ENCODE peak calls at places on chromosomes 2 and 18, in seven cellular contexts. One of them, this sample, is unnamed.

GRCh38 chr2:48362515-48362914 is 167.4 kb upstream of the STON1 start:
- DNase-seq in aorta: no peak
- DNase-seq in CD8-positive, alpha-beta T cell: no peak
- DNase-seq in left ventricle myocardium inferior: no peak
- DNase-seq in colonic mucosa: no peak
- DNase-seq in PC-3: no peak
- DNase-seq in keratinocyte: no peak
- DNase-seq in this sample: no peak

GRCh38 chr2:70995227-70995729 is 605 bp upstream of the TEX261 start:
- DNase-seq in colonic mucosa: peak; percentile 70
- DNase-seq in keratinocyte: no peak
- DNase-seq in CD8-positive, alpha-beta T cell: peak; percentile 51
- DNase-seq in aorta: no peak
- DNase-seq in PC-3: peak; percentile 69
- DNase-seq in left ventricle myocardium inferior: no peak
- DNase-seq in this sample: peak; percentile 71

GRCh38 chr2:227802882-227803281 is 10.8 kb upstream of the CCL20 start:
- DNase-seq in colonic mucosa: no peak
- DNase-seq in PC-3: no peak
- DNase-seq in CD8-positive, alpha-beta T cell: no peak
- DNase-seq in left ventricle myocardium inferior: no peak
- DNase-seq in aorta: no peak
- DNase-seq in keratinocyte: no peak
- DNase-seq in this sample: no peak

GRCh38 chr2:238946586-238947242 is 98.8 kb downstream of the TWIST2 start:
- DNase-seq in colonic mucosa: peak; percentile 8
- DNase-seq in keratinocyte: no peak
- DNase-seq in left ventricle myocardium inferior: no peak
- DNase-seq in PC-3: no peak
- DNase-seq in CD8-positive, alpha-beta T cell: no peak
- DNase-seq in aorta: peak; percentile 39
- DNase-seq in this sample: no peak

GRCh38 chr2:25314514-25315315 is 27.0 kb downstream of the DNMT3A start:
- DNase-seq in left ventricle myocardium inferior: peak; percentile 77
- DNase-seq in colonic mucosa: peak; percentile 54
- DNase-seq in CD8-positive, alpha-beta T cell: peak; percentile 61
- DNase-seq in aorta: peak; percentile 85
- DNase-seq in PC-3: no peak
- DNase-seq in keratinocyte: no peak
- DNase-seq in this sample: no peak

GRCh38 chr18:67260841-67261240 is 255.7 kb downstream of the DSEL start:
- DNase-seq in PC-3: no peak
- DNase-seq in keratinocyte: no peak
- DNase-seq in left ventricle myocardium inferior: no peak
- DNase-seq in aorta: no peak
- DNase-seq in colonic mucosa: no peak
- DNase-seq in CD8-positive, alpha-beta T cell: no peak
- DNase-seq in this sample: no peak

GRCh38 chr18:77766421-77766820 is 516.8 kb downstream of the GALR1 start:
- DNase-seq in keratinocyte: no peak
- DNase-seq in left ventricle myocardium inferior: no peak
- DNase-seq in colonic mucosa: no peak
- DNase-seq in CD8-positive, alpha-beta T cell: no peak
- DNase-seq in aorta: no peak
- DNase-seq in PC-3: no peak
- DNase-seq in this sample: no peak

GRCh38 chr2:169659314-169659713 is 34.9 kb downstream of the CFAP210 start:
- DNase-seq in colonic mucosa: no peak
- DNase-seq in left ventricle myocardium inferior: no peak
- DNase-seq in keratinocyte: no peak
- DNase-seq in PC-3: no peak
- DNase-seq in aorta: no peak
- DNase-seq in CD8-positive, alpha-beta T cell: no peak
- DNase-seq in this sample: no peak

GRCh38 chr18:55458456-55459238 is 129.3 kb downstream of the TCF4 start:
- DNase-seq in keratinocyte: no peak
- DNase-seq in colonic mucosa: no peak
- DNase-seq in aorta: no peak
- DNase-seq in PC-3: no peak
- DNase-seq in left ventricle myocardium inferior: no peak
- DNase-seq in CD8-positive, alpha-beta T cell: no peak
- DNase-seq in this sample: no peak

GRCh38 chr18:2955966-2956521 is 56.9 kb downstream of the LPIN2 start:
- DNase-seq in left ventricle myocardium inferior: no peak
- DNase-seq in keratinocyte: no peak
- DNase-seq in colonic mucosa: no peak
- DNase-seq in PC-3: no peak
- DNase-seq in aorta: no peak
- DNase-seq in CD8-positive, alpha-beta T cell: no peak
- DNase-seq in this sample: no peak

GRCh38 chr18:62450546-62451395 is 72.1 kb upstream of the ZCCHC2 start:
- DNase-seq in CD8-positive, alpha-beta T cell: no peak
- DNase-seq in PC-3: peak; percentile 93
- DNase-seq in colonic mucosa: no peak
- DNase-seq in left ventricle myocardium inferior: peak; percentile 63
- DNase-seq in keratinocyte: no peak
- DNase-seq in aorta: peak; percentile 94
- DNase-seq in this sample: no peak

GRCh38 chr2:241218131-241219029 is 29.9 kb downstream of the ANO7 start:
- DNase-seq in aorta: peak; percentile 85
- DNase-seq in colonic mucosa: peak; percentile 34
- DNase-seq in left ventricle myocardium inferior: peak; percentile 55
- DNase-seq in keratinocyte: no peak
- DNase-seq in CD8-positive, alpha-beta T cell: no peak
- DNase-seq in PC-3: peak; percentile 16
- DNase-seq in this sample: peak; percentile 73

GRCh38 chr18:65938592-65939372 is 188.0 kb downstream of the CDH7 start:
- DNase-seq in left ventricle myocardium inferior: no peak
- DNase-seq in keratinocyte: no peak
- DNase-seq in colonic mucosa: peak; percentile 32
- DNase-seq in CD8-positive, alpha-beta T cell: no peak
- DNase-seq in aorta: no peak
- DNase-seq in PC-3: peak; percentile 80
- DNase-seq in this sample: peak; percentile 24

GRCh38 chr2:241873081-241873802 is 3.7 kb downstream of the RTP5 start:
- DNase-seq in left ventricle myocardium inferior: no peak
- DNase-seq in colonic mucosa: no peak
- DNase-seq in aorta: no peak
- DNase-seq in CD8-positive, alpha-beta T cell: no peak
- DNase-seq in PC-3: no peak
- DNase-seq in keratinocyte: no peak
- DNase-seq in this sample: no peak

GRCh38 chr18:76707534-76707933 is 114.8 kb upstream of the ZNF236 start:
- DNase-seq in colonic mucosa: no peak
- DNase-seq in left ventricle myocardium inferior: no peak
- DNase-seq in CD8-positive, alpha-beta T cell: no peak
- DNase-seq in PC-3: no peak
- DNase-seq in aorta: no peak
- DNase-seq in keratinocyte: no peak
- DNase-seq in this sample: no peak

GRCh38 chr2:20516646-20517341 is 69.9 kb downstream of the RHOB start:
- DNase-seq in keratinocyte: no peak
- DNase-seq in left ventricle myocardium inferior: no peak
- DNase-seq in PC-3: no peak
- DNase-seq in CD8-positive, alpha-beta T cell: no peak
- DNase-seq in colonic mucosa: no peak
- DNase-seq in aorta: no peak
- DNase-seq in this sample: no peak

GRCh38 chr18:805755-806110 is 6.3 kb downstream of the YES1 start:
- DNase-seq in keratinocyte: no peak
- DNase-seq in PC-3: no peak
- DNase-seq in colonic mucosa: no peak
- DNase-seq in left ventricle myocardium inferior: no peak
- DNase-seq in aorta: no peak
- DNase-seq in CD8-positive, alpha-beta T cell: no peak
- DNase-seq in this sample: no peak

GRCh38 chr2:3778016-3778415 is 74.6 kb downstream of the DCDC2C start:
- DNase-seq in colonic mucosa: no peak
- DNase-seq in PC-3: no peak
- DNase-seq in keratinocyte: no peak
- DNase-seq in CD8-positive, alpha-beta T cell: no peak
- DNase-seq in left ventricle myocardium inferior: no peak
- DNase-seq in aorta: no peak
- DNase-seq in this sample: no peak

GRCh38 chr2:119255760-119256573 is 32.3 kb downstream of the STEAP3 start:
- DNase-seq in CD8-positive, alpha-beta T cell: no peak
- DNase-seq in keratinocyte: peak; percentile 63
- DNase-seq in PC-3: peak; percentile 95
- DNase-seq in colonic mucosa: no peak
- DNase-seq in left ventricle myocardium inferior: no peak
- DNase-seq in aorta: no peak
- DNase-seq in this sample: no peak

GRCh38 chr2:179107737-179108136 is 57.8 kb upstream of the CCDC141 start:
- DNase-seq in keratinocyte: no peak
- DNase-seq in colonic mucosa: peak; percentile 59
- DNase-seq in aorta: no peak
- DNase-seq in left ventricle myocardium inferior: no peak
- DNase-seq in CD8-positive, alpha-beta T cell: no peak
- DNase-seq in PC-3: peak; percentile 6
- DNase-seq in this sample: no peak

GRCh38 chr2:60424233-60424632 is 129.2 kb downstream of the BCL11A start:
- DNase-seq in PC-3: no peak
- DNase-seq in keratinocyte: no peak
- DNase-seq in colonic mucosa: no peak
- DNase-seq in left ventricle myocardium inferior: no peak
- DNase-seq in CD8-positive, alpha-beta T cell: no peak
- DNase-seq in aorta: no peak
- DNase-seq in this sample: no peak

GRCh38 chr2:148876190-148876588 is 1.2 kb downstream of the KIF5C start:
- DNase-seq in PC-3: no peak
- DNase-seq in CD8-positive, alpha-beta T cell: no peak
- DNase-seq in colonic mucosa: no peak
- DNase-seq in aorta: no peak
- DNase-seq in keratinocyte: no peak
- DNase-seq in left ventricle myocardium inferior: no peak
- DNase-seq in this sample: no peak

GRCh38 chr2:23351388-23352141 is 33.4 kb upstream of the KLHL29 start:
- DNase-seq in aorta: peak; percentile 96
- DNase-seq in PC-3: peak; percentile 69
- DNase-seq in left ventricle myocardium inferior: peak; percentile 84
- DNase-seq in CD8-positive, alpha-beta T cell: peak; percentile 23
- DNase-seq in keratinocyte: no peak
- DNase-seq in colonic mucosa: peak; percentile 77
- DNase-seq in this sample: peak; percentile 70

GRCh38 chr2:29902356-29902755 is 19.0 kb downstream of the ALK start:
- DNase-seq in CD8-positive, alpha-beta T cell: no peak
- DNase-seq in colonic mucosa: no peak
- DNase-seq in PC-3: no peak
- DNase-seq in keratinocyte: no peak
- DNase-seq in aorta: no peak
- DNase-seq in left ventricle myocardium inferior: no peak
- DNase-seq in this sample: no peak
- H3K27me3 ChIP-seq in CD8-positive, alpha-beta T cell: no peaks in the 10 kb centered on the region
- H3K27me3 ChIP-seq in colonic mucosa: no peaks in the 10 kb centered on the region
- H3K27me3 ChIP-seq in PC-3: peaks cover 43% of the 10 kb centered on the region
- H3K27me3 ChIP-seq in keratinocyte: peaks cover 16% of the 10 kb centered on the region
- H3K27me3 ChIP-seq in aorta: no peaks in the 10 kb centered on the region
- H3K27me3 ChIP-seq in left ventricle myocardium inferior: peaks cover 91% of the 10 kb centered on the region
- H3K27me3 ChIP-seq in this sample: peaks cover 2% of the 10 kb centered on the region

GRCh38 chr2:102114290-102114721 is 28.2 kb upstream of the IL1R1 start:
- DNase-seq in colonic mucosa: no peak
- DNase-seq in aorta: no peak
- DNase-seq in keratinocyte: no peak
- DNase-seq in left ventricle myocardium inferior: no peak
- DNase-seq in PC-3: no peak
- DNase-seq in CD8-positive, alpha-beta T cell: no peak
- DNase-seq in this sample: no peak
- H3K4me1 ChIP-seq in colonic mucosa: no peaks in the 10 kb centered on the region
- H3K4me1 ChIP-seq in aorta: no peaks in the 10 kb centered on the region
- H3K4me1 ChIP-seq in keratinocyte: no peaks in the 10 kb centered on the region
- H3K4me1 ChIP-seq in left ventricle myocardium inferior: peaks cover 18% of the 10 kb centered on the region
- H3K4me1 ChIP-seq in PC-3: no peaks in the 10 kb centered on the region
- H3K4me1 ChIP-seq in CD8-positive, alpha-beta T cell: no peaks in the 10 kb centered on the region
- H3K4me1 ChIP-seq in this sample: peaks cover 18% of the 10 kb centered on the region

DNA sequence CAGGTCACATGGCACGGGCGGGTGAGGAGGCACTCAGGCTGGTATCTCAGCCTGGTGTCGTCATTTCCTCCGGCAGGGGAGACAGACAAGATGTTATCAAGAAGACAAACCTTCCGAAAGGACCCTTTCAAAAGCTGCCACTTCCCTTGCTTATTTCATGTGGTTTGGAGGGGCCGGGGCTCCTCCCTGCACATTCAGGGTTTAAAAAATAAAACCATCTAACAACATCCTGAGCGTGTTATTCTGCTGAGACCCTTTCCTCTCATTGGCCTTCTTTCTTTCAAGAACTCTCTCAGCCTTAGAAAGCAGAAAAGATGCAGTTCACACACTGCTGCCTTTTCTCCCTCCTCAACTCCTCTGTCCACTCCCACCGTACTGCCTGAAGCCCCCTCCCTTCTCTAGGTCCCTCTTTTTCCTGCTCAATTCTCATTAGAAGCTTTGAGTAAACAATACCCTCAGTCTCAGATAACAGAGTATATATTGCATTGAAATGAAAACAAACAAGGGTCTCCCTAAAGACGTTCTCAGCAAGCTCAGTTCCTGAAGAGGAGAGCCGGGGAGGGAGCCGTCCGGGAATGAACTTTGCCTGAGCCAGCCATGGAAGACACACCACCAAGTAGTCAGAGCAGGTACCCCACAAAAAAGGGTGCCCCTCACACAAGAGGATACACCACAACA is 9.8 kb downstream of the SMAD7 start:
- DNase-seq in left ventricle myocardium inferior: no peak
- DNase-seq in colonic mucosa: no peak
- DNase-seq in PC-3: no peak
- DNase-seq in keratinocyte: no peak
- DNase-seq in CD8-positive, alpha-beta T cell: peak; percentile 74
- DNase-seq in aorta: no peak
- DNase-seq in this sample: no peak
- H3K4me3 ChIP-seq in left ventricle myocardium inferior: peak overlapping the region; percentile 94
- H3K4me3 ChIP-seq in colonic mucosa: no peak overlapping the region
- H3K4me3 ChIP-seq in PC-3: no peak overlapping the region
- H3K4me3 ChIP-seq in keratinocyte: no peak overlapping the region
- H3K4me3 ChIP-seq in CD8-positive, alpha-beta T cell: peak overlapping the region; percentile 49
- H3K4me3 ChIP-seq in aorta: no peak overlapping the region
- H3K4me3 ChIP-seq in this sample: no peak overlapping the region

DNA sequence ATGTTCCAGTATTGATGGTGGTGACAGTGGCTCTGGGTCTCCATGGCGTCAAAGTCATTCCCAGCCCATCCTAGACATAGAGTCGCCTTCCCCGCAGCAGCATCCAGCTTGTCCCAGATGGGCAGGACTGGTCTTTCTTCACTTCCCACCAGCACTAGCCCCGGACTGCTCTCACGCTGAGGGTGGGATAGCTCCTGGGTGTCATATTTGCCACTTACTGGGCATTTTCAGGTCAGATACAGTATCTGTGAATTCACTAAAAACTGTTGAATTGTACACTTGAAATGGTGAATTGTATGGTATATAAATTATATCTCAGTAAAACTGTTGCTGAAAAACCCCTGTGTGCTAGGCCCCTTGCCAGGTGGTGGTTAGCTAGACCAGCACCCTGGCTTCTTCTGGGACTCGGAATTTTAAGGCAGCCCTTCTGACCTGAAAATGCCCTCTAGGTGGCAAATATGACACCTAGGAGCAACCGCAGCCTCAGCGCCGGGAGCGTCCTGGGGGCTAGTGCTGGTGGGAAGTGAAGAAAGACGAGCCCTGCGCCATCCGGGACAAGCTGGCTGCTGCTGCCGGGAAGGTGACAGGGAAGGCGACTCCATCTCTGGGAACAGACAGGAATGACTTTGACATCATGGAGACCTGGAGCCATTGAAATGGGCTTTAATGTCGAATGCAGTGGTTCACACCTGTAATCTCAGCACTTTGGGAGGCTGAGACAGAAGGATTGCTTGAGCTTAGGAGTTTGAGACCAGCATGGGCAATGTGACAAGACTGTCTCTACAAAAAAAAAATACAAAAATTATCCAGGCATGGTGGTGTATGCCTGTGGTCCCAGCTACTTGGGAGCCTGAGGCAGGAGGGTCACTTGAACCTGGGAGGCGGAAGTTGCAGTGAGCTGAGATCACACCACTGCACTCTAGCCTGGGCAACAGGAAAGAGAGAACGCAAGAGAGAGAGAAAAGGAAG is 56.2 kb downstream of the DDX1 start:
- DNase-seq in PC-3: no peak
- DNase-seq in CD8-positive, alpha-beta T cell: no peak
- DNase-seq in left ventricle myocardium inferior: no peak
- DNase-seq in aorta: no peak
- DNase-seq in keratinocyte: no peak
- DNase-seq in colonic mucosa: no peak
- DNase-seq in this sample: no peak
- H3K27me3 ChIP-seq in PC-3: peaks cover 33% of the 10 kb centered on the region
- H3K27me3 ChIP-seq in CD8-positive, alpha-beta T cell: no peaks in the 10 kb centered on the region
- H3K27me3 ChIP-seq in left ventricle myocardium inferior: no peaks in the 10 kb centered on the region
- H3K27me3 ChIP-seq in aorta: no peaks in the 10 kb centered on the region
- H3K27me3 ChIP-seq in keratinocyte: no peaks in the 10 kb centered on the region
- H3K27me3 ChIP-seq in colonic mucosa: no peaks in the 10 kb centered on the region
- H3K27me3 ChIP-seq in this sample: no peaks in the 10 kb centered on the region

This sample was measured in Caco-2.